ENCODE peak calls at places on chromosomes 2 and 18, in ten cellular contexts. K is GM12864; T is RWPE2; X is effector CD8-positive, alpha-beta T cell; B is activated T-cell treated with anti-CD3 and anti-CD28 coated beads for 1 hour; F is C1 segment of cervical spinal cord; E is naive B cell; C is stimulated activated CD4-positive, alpha-beta T cell treated with anti-CD3 and anti-CD28 coated beads, Interleukin-4, amount 100 ng/mL, for 24 hours; Q is right cardiac atrium; Y is amygdala. D is an unnamed sample.

GRCh38 chr2:120704696-120705095 is 31.0 kb upstream of the GLI2 start:
- DNase-seq in K (no peak), T (no peak), X (no peak), B (no peak), F (no peak), E (no peak), C (no peak), Q (no peak), Y (no peak), D (no peak)

GRCh38 chr2:23009545-23010149 is 375.3 kb upstream of the KLHL29 start:
- DNase-seq in K (no peak), T (no peak), X (no peak), B (no peak), F (peak; percentile 6), E (no peak), C (no peak), Q (peak; percentile 43), Y (no peak), D (peak; percentile 65)

GRCh38 chr2:42961385-42961800 is 169.0 kb upstream of the HAAO start:
- DNase-seq in K (no peak), T (no peak), X (no peak), B (no peak), F (peak; percentile 32), E (no peak), C (no peak), Q (peak; percentile 85), Y (no peak), D (peak; percentile 84)

GRCh38 chr2:233264667-233265066 is 13.2 kb downstream of the ATG16L1 start:
- DNase-seq in K (no peak), T (no peak), X (no peak), B (no peak), F (no peak), E (no peak), C (no peak), Q (no peak), Y (no peak), D (no peak)

GRCh38 chr2:236768393-236769140 is 198.9 kb downstream of the ACKR3 start:
- DNase-seq in K (no peak), T (no peak), X (no peak), B (no peak), F (no peak), E (no peak), C (no peak), Q (no peak), Y (no peak), D (no peak)

GRCh38 chr2:204024503-204024902 is 87.9 kb downstream of the ICOS start:
- DNase-seq in K (no peak), T (no peak), X (no peak), B (no peak), F (no peak), E (no peak), C (peak; percentile 30), Q (no peak), Y (no peak), D (no peak)

GRCh38 chr18:12027480-12027879 is 46.2 kb downstream of the IMPA2 start:
- DNase-seq in K (no peak), T (no peak), X (no peak), B (no peak), F (no peak), E (no peak), C (no peak), Q (no peak), Y (no peak), D (peak; percentile 14)

GRCh38 chr2:109213646-109214417 is 84.8 kb downstream of the SH3RF3 start:
- DNase-seq in K (no peak), T (peak; percentile 76), X (peak; percentile 31), B (peak; percentile 22), F (no peak), E (peak; percentile 71), C (peak; percentile 55), Q (peak; percentile 64), Y (no peak), D (peak; percentile 57)

GRCh38 chr2:193074933-193075332 is 880.2 kb upstream of the TMEFF2 start:
- DNase-seq in K (no peak), T (no peak), X (no peak), B (no peak), F (no peak), E (no peak), C (no peak), Q (no peak), Y (no peak), D (no peak)

GRCh38 chr2:216765810-216766259 is 70.5 kb upstream of the IGFBP5 start:
- DNase-seq in K (no peak), T (no peak), X (no peak), B (no peak), F (no peak), E (no peak), C (no peak), Q (peak; percentile 82), Y (no peak), D (no peak)

GRCh38 chr2:86006524-86006923 is 99.2 kb downstream of the POLR1A start:
- DNase-seq in K (no peak), T (no peak), X (no peak), B (no peak), F (no peak), E (no peak), C (no peak), Q (no peak), Y (no peak), D (no peak)

GRCh38 chr18:12048010-12048826 is 45.4 kb upstream of the ANKRD62 start:
- DNase-seq in K (no peak), T (peak; percentile 45), X (no peak), B (no peak), F (no peak), E (no peak), C (no peak), Q (no peak), Y (no peak), D (no peak)

GRCh38 chr2:105081006-105081701 is 43.3 kb downstream of the MRPS9 start:
- DNase-seq in K (no peak), T (no peak), X (no peak), B (no peak), F (no peak), E (no peak), C (no peak), Q (no peak), Y (no peak), D (no peak)

GRCh38 chr18:26233208-26233607 is 7.0 kb downstream of the TAF4B start:
- DNase-seq in K (no peak), T (no peak), X (no peak), B (no peak), F (no peak), E (no peak), C (no peak), Q (no peak), Y (no peak), D (no peak)